ENCODE peak calls at places on chromosomes 1 and 21, in eight cellular contexts. T is CD4-positive, alpha-beta T cell; P is fibroblast of lung; K is stimulated activated CD4-positive, alpha-beta T cell treated with anti-CD3 and anti-CD28 coated beads, Interleukin-1b, Interleukin-23, amount 100 ng/mL, for 4 hours; J is activated T-cell treated with anti-CD3 and anti-CD28 coated beads for 4 hours; C is foreskin fibroblast; O is G401; N is EL. M is an unnamed sample.

GRCh38 chr1:235972316-235973090 is 92.4 kb downstream of the NID1 start:
- DNase-seq in T (no peak), P (peak), K (no peak), J (no peak), C (peak), O (no peak), N (peak), M (peak)

GRCh38 chr1:26697978-26698849 is 2.4 kb downstream of the ARID1A start:
- DNase-seq in T (peak), P (peak), K (no peak), J (no peak), C (peak), O (peak), N (peak), M (peak)

GRCh38 chr1:37746806-37747205 is 18.1 kb downstream of the EPHA10 start:
- DNase-seq in T (no peak), P (no peak), K (no peak), J (no peak), C (no peak), O (no peak), N (no peak), M (no peak)

GRCh38 chr1:8985915-8986813 is 40.1 kb downstream of the SLC2A7 start:
- DNase-seq in T (no peak), P (peak), K (no peak), J (no peak), C (peak), O (peak), N (peak), M (peak)

GRCh38 chr1:50047916-50048694 is 24.4 kb upstream of the AGBL4 start:
- DNase-seq in T (no peak), P (no peak), K (no peak), J (no peak), C (no peak), O (no peak), N (no peak), M (no peak)

GRCh38 chr1:9352364-9353140 is 59.9 kb downstream of the SPSB1 start:
- DNase-seq in T (no peak), P (no peak), K (no peak), J (no peak), C (no peak), O (no peak), N (no peak), M (no peak)

GRCh38 chr1:51733793-51734522 is 117.1 kb downstream of the OSBPL9 start:
- DNase-seq in T (no peak), P (peak), K (no peak), J (no peak), C (peak), O (no peak), N (no peak), M (no peak)

GRCh38 chr1:60867782-60868181 is 214.6 kb upstream of the NFIA start:
- DNase-seq in T (no peak), P (no peak), K (no peak), J (no peak), C (no peak), O (no peak), N (no peak), M (no peak)

GRCh38 chr1:42979888-42980800 is 21.5 kb upstream of the SLC2A1 start:
- DNase-seq in T (no peak), P (no peak), K (no peak), J (no peak), C (no peak), O (no peak), N (no peak), M (no peak)

GRCh38 chr1:1235016-1235744 is 3.1 kb downstream of the B3GALT6 start:
- DNase-seq in T (no peak), P (no peak), K (no peak), J (no peak), C (no peak), O (no peak), N (no peak), M (no peak)

GRCh38 chr1:118333601-118334241 is 148.7 kb upstream of the SPAG17 start:
- DNase-seq in T (no peak), P (peak), K (no peak), J (no peak), C (peak), O (no peak), N (peak), M (no peak)

GRCh38 chr1:151368000-151368744 is 4.3 kb downstream of the SELENBP1 start:
- DNase-seq in T (no peak), P (no peak), K (no peak), J (no peak), C (no peak), O (no peak), N (no peak), M (no peak)

GRCh38 chr1:8142955-8143629 is 117.0 kb upstream of the ERRFI1 start:
- DNase-seq in T (no peak), P (peak), K (no peak), J (no peak), C (peak), O (no peak), N (peak), M (no peak)

GRCh38 chr1:198167436-198167934 is 10.7 kb downstream of the NEK7 start:
- DNase-seq in T (no peak), P (peak), K (no peak), J (no peak), C (peak), O (no peak), N (peak), M (no peak)

GRCh38 chr1:75908717-75909152 is 23.5 kb downstream of the ASB17 start:
- DNase-seq in T (no peak), P (peak), K (no peak), J (no peak), C (peak), O (peak), N (peak), M (peak)

GRCh38 chr1:110903853-110904500 is 31.0 kb downstream of the CD53 start:
- DNase-seq in T (no peak), P (no peak), K (no peak), J (no peak), C (no peak), O (no peak), N (no peak), M (no peak)

GRCh38 chr1:220952941-220953340 is 73.7 kb downstream of the HLX start:
- DNase-seq in T (no peak), P (no peak), K (no peak), J (no peak), C (no peak), O (no peak), N (no peak), M (no peak)

GRCh38 chr1:10132852-10133251 is 77.5 kb upstream of the KIF1B start:
- DNase-seq in T (no peak), P (no peak), K (no peak), J (no peak), C (no peak), O (no peak), N (no peak), M (no peak)

GRCh38 chr1:108200627-108201106 is 524 bp upstream of the SLC25A24 start:
- DNase-seq in T (peak), P (peak), K (peak), J (no peak), C (peak), O (peak), N (peak), M (peak)

GRCh38 chr1:152967201-152967600 is 3.2 kb upstream of the SPRR4 start:
- DNase-seq in T (no peak), P (no peak), K (no peak), J (no peak), C (no peak), O (no peak), N (no peak), M (no peak)

GRCh38 chr1:52141513-52142219 is at the start of gene ZFYVE9:
- DNase-seq in T (peak), P (peak), K (peak), J (peak), C (peak), O (peak), N (peak), M (peak)

GRCh38 chr1:245880754-245881403 is 626.2 kb downstream of the SMYD3 start:
- DNase-seq in T (no peak), P (peak), K (no peak), J (no peak), C (peak), O (no peak), N (peak), M (peak)

GRCh38 chr1:72119491-72119890 is 162.8 kb downstream of the NEGR1 start:
- DNase-seq in T (no peak), P (no peak), K (no peak), J (no peak), C (no peak), O (no peak), N (no peak), M (no peak)

GRCh38 chr1:116962976-116963639 is 38.5 kb upstream of the CD101 start:
- DNase-seq in T (no peak), P (peak), K (no peak), J (no peak), C (no peak), O (no peak), N (no peak), M (no peak)

GRCh38 chr1:91730781-91731732 is 154.9 kb downstream of the TGFBR3 start:
- DNase-seq in T (no peak), P (peak), K (no peak), J (no peak), C (peak), O (no peak), N (peak), M (no peak)

GRCh38 chr21:30189763-30190162 is 23.2 kb upstream of the CLDN17 start:
- DNase-seq in T (no peak), P (no peak), K (no peak), J (no peak), C (no peak), O (peak), N (no peak), M (no peak)

GRCh38 chr1:6880951-6881690 is 95.9 kb downstream of the CAMTA1 start:
- DNase-seq in T (no peak), P (peak), K (no peak), J (no peak), C (no peak), O (no peak), N (no peak), M (no peak)